ENCODE peak calls at places on chromosomes 6 and 20, in six cellular contexts. N is left ventricle myocardium inferior, O is tibial artery, T is endodermal cell, D is dorsolateral prefrontal cortex, M is GM20000. H is an unnamed sample.

GRCh38 chr6:43047998-43048397 is 5.7 kb downstream of the CUL7 start:
- DNase-seq in N (no peak), O (no peak), T (no peak), D (no peak), M (no peak), H (no peak)

GRCh38 chr20:31811796-31812728 is 7.1 kb upstream of the MYLK2 start:
- DNase-seq in N (peak), O (no peak), T (no peak), D (no peak), M (no peak), H (no peak)

GRCh38 chr6:33490621-33491020 is 36.2 kb downstream of the ZBTB9 start:
- DNase-seq in N (no peak), O (no peak), T (peak), D (no peak), M (no peak), H (no peak)

GRCh38 chr20:49775229-49775693 is 37.4 kb upstream of the SLC9A8 start:
- DNase-seq in N (no peak), O (peak), T (peak), D (no peak), M (no peak), H (no peak)

GRCh38 chr20:35018578-35019371 is 63.1 kb downstream of the MYH7B start:
- DNase-seq in N (no peak), O (no peak), T (no peak), D (no peak), M (no peak), H (no peak)

GRCh38 chr6:79810153-79810806 is 137.1 kb downstream of the ELOVL4 start:
- DNase-seq in N (no peak), O (no peak), T (no peak), D (no peak), M (no peak), H (no peak)

GRCh38 chr20:35821807-35822242 is 50.0 kb downstream of the PHF20 start:
- DNase-seq in N (no peak), O (no peak), T (no peak), D (no peak), M (no peak), H (no peak)

GRCh38 chr6:110180228-110181008 is at the start of gene CDC40:
- DNase-seq in N (peak), O (peak), T (peak), D (peak), M (peak), H (peak)

GRCh38 chr20:31879143-31879987 is 8.9 kb downstream of the TTLL9 start:
- DNase-seq in N (peak), O (peak), T (peak), D (peak), M (peak), H (peak)

GRCh38 chr20:19882446-19882845 is 124.4 kb downstream of the RIN2 start:
- DNase-seq in N (no peak), O (no peak), T (no peak), D (no peak), M (no peak), H (no peak)

GRCh38 chr20:21681932-21682318 is 23.5 kb upstream of the PAX1 start:
- DNase-seq in N (no peak), O (no peak), T (no peak), D (no peak), M (no peak), H (no peak)

GRCh38 chr20:3813758-3814581 is 6.4 kb upstream of the AP5S1 start:
- DNase-seq in N (no peak), O (no peak), T (no peak), D (no peak), M (no peak), H (no peak)

GRCh38 chr6:161444464-161444863 is 170.6 kb upstream of the AGPAT4 start:
- DNase-seq in N (no peak), O (no peak), T (peak), D (peak), M (no peak), H (no peak)

GRCh38 chr6:499617-500016 is 108.1 kb downstream of the IRF4 start:
- DNase-seq in N (no peak), O (no peak), T (no peak), D (no peak), M (peak), H (no peak)
- TF ChIP-seq CTCF in N (no peak), O (no peak), T (no peak), D (no peak), M (no peak), H (no peak)

GRCh38 chr20:64053841-64054661 is 4.6 kb upstream of the SOX18 start:
- DNase-seq in N (peak), O (no peak), T (peak), D (no peak), M (peak), H (no peak)
- TF ChIP-seq CTCF in N (no peak), O (no peak), T (peak), D (no peak), M (no peak), H (no peak)

DNA sequence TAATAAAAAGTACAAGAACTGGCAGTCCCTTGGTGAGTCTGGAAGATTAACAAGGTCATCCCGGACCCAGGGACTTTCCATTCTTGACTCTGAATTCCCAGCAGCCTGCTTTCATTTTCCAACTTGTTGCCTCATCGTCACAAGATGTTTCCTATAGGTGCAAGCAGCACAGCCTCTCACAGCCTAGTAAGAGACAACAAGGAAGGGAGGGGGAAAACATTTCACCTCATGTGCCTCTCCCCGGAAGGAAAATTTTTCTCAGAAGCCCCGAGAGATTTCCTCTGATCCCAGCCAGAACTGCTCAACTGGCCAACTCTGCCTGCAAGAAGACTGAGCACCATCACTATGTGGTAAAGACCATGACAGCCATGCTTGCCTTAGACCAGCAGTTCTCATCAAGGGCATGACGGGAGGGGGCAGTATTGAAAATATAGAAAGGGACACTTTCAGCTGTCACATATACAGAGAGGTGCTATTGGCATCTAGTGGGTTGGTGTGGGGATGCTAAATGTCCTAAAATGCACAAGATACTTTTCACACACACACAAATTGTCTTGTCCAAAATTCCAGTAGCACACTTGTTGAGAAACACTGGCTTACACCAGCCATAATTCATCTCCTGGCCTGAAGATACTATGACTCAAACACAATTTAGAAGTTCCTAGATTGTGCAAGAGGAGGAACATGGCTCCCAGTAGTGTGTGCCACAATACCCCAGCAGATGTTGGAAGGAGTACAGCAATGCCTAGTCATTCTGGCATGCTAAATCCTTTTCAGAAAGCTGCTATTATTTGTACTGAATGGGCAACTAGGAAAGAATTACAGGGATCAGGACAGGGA is 10.8 kb upstream of the WTAP start:
- DNase-seq in N (no peak), O (peak), T (no peak), D (peak), M (no peak), H (no peak)
- TF ChIP-seq CTCF in N (no peak), O (no peak), T (no peak), D (no peak), M (no peak), H (no peak)

GRCh38 chr6:9143140-9143539 is 707.8 kb upstream of the SLC35B3 start:
- DNase-seq in N (no peak), O (no peak), T (no peak), D (no peak), M (no peak), H (no peak)

GRCh38 chr6:9138856-9139426 is 703.6 kb upstream of the SLC35B3 start:
- DNase-seq in N (no peak), O (no peak), T (no peak), D (no peak), M (no peak), H (no peak)

GRCh38 chr6:9140861-9141534 is 705.7 kb upstream of the SLC35B3 start:
- DNase-seq in N (no peak), O (no peak), T (no peak), D (no peak), M (no peak), H (no peak)

GRCh38 chr6:9140181-9140580 is 704.8 kb upstream of the SLC35B3 start:
- DNase-seq in N (no peak), O (no peak), T (no peak), D (no peak), M (no peak), H (no peak)

GRCh38 chr6:9139762-9140161 is 704.4 kb upstream of the SLC35B3 start:
- DNase-seq in N (no peak), O (no peak), T (no peak), D (no peak), M (no peak), H (no peak)
- TF ChIP-seq CTCF in N (no peak), O (no peak), T (no peak), D (no peak), M (no peak), H (no peak)

GRCh38 chr6:84770521-84770920 is 6.1 kb upstream of the TBX18 start:
- DNase-seq in N (no peak), O (no peak), T (no peak), D (no peak), M (no peak), H (no peak)
- TF ChIP-seq CTCF in N (no peak), O (no peak), T (no peak), D (no peak), M (no peak), H (no peak)

GRCh38 chr6:4864534-4864933 is 88.3 kb downstream of the CDYL start:
- DNase-seq in N (no peak), O (no peak), T (no peak), D (no peak), M (no peak), H (no peak)
- TF ChIP-seq CTCF in N (no peak), O (no peak), T (no peak), D (no peak), M (no peak), H (no peak)